ENCODE peak calls at places on chromosomes 6 and 20, in nine cellular contexts. One of them, this sample, is unnamed.

GRCh38 chr20:21623074-21623780 is 82.2 kb upstream of the PAX1 start:
- DNase-seq in IMR-90: no peak
- DNase-seq in GOT3: no peak
- DNase-seq in activated CD8-positive, alpha-beta memory T cell treated with anti-CD3 and anti-CD28 coated beads, Interleukin-2, amount 50 U/mL, for 4 hours: no peak
- DNase-seq in SHP77: no peak
- DNase-seq in NCI-H1092: no peak
- DNase-seq in right lobe of liver: no peak
- DNase-seq in T1000: no peak
- DNase-seq in PC-9: no peak
- DNase-seq in this sample: no peak

GRCh38 chr20:3166338-3166912 is 6.8 kb upstream of the FASTKD5 start:
- DNase-seq in IMR-90: no peak
- DNase-seq in GOT3: no peak
- DNase-seq in activated CD8-positive, alpha-beta memory T cell treated with anti-CD3 and anti-CD28 coated beads, Interleukin-2, amount 50 U/mL, for 4 hours: no peak
- DNase-seq in SHP77: no peak
- DNase-seq in NCI-H1092: no peak
- DNase-seq in right lobe of liver: no peak
- DNase-seq in T1000: no peak
- DNase-seq in PC-9: no peak
- DNase-seq in this sample: no peak

GRCh38 chr20:6746901-6747609 is 20.4 kb upstream of the BMP2 start:
- DNase-seq in IMR-90: peak; percentile 28
- DNase-seq in GOT3: no peak
- DNase-seq in activated CD8-positive, alpha-beta memory T cell treated with anti-CD3 and anti-CD28 coated beads, Interleukin-2, amount 50 U/mL, for 4 hours: no peak
- DNase-seq in SHP77: no peak
- DNase-seq in NCI-H1092: no peak
- DNase-seq in right lobe of liver: no peak
- DNase-seq in T1000: no peak
- DNase-seq in PC-9: no peak
- DNase-seq in this sample: no peak

GRCh38 chr6:116450769-116451740 is 10.1 kb upstream of the CALHM6 start:
- DNase-seq in IMR-90: no peak
- DNase-seq in GOT3: no peak
- DNase-seq in activated CD8-positive, alpha-beta memory T cell treated with anti-CD3 and anti-CD28 coated beads, Interleukin-2, amount 50 U/mL, for 4 hours: no peak
- DNase-seq in SHP77: no peak
- DNase-seq in NCI-H1092: no peak
- DNase-seq in right lobe of liver: peak; percentile 59
- DNase-seq in T1000: no peak
- DNase-seq in PC-9: no peak
- DNase-seq in this sample: no peak

GRCh38 chr6:138509371-138509770 is 10.1 kb upstream of the NHSL1 start:
- DNase-seq in IMR-90: peak; percentile 52
- DNase-seq in GOT3: no peak
- DNase-seq in activated CD8-positive, alpha-beta memory T cell treated with anti-CD3 and anti-CD28 coated beads, Interleukin-2, amount 50 U/mL, for 4 hours: peak; percentile 22
- DNase-seq in SHP77: peak; percentile 58
- DNase-seq in NCI-H1092: no peak
- DNase-seq in right lobe of liver: no peak
- DNase-seq in T1000: no peak
- DNase-seq in PC-9: peak; percentile 8
- DNase-seq in this sample: no peak

GRCh38 chr6:84346372-84346771 is 118.9 kb upstream of the CEP162 start:
- DNase-seq in IMR-90: no peak
- DNase-seq in GOT3: no peak
- DNase-seq in activated CD8-positive, alpha-beta memory T cell treated with anti-CD3 and anti-CD28 coated beads, Interleukin-2, amount 50 U/mL, for 4 hours: no peak
- DNase-seq in SHP77: no peak
- DNase-seq in NCI-H1092: no peak
- DNase-seq in right lobe of liver: no peak
- DNase-seq in T1000: peak; percentile 1
- DNase-seq in PC-9: no peak
- DNase-seq in this sample: no peak

GRCh38 chr6:156879235-156879995 is 102.2 kb downstream of the ARID1B start:
- DNase-seq in IMR-90: peak; percentile 89
- DNase-seq in GOT3: no peak
- DNase-seq in activated CD8-positive, alpha-beta memory T cell treated with anti-CD3 and anti-CD28 coated beads, Interleukin-2, amount 50 U/mL, for 4 hours: no peak
- DNase-seq in SHP77: no peak
- DNase-seq in NCI-H1092: no peak
- DNase-seq in right lobe of liver: no peak
- DNase-seq in T1000: no peak
- DNase-seq in PC-9: no peak
- DNase-seq in this sample: no peak

GRCh38 chr6:137203256-137203655 is 15.9 kb downstream of the IFNGR1 start:
- DNase-seq in IMR-90: no peak
- DNase-seq in GOT3: no peak
- DNase-seq in activated CD8-positive, alpha-beta memory T cell treated with anti-CD3 and anti-CD28 coated beads, Interleukin-2, amount 50 U/mL, for 4 hours: no peak
- DNase-seq in SHP77: no peak
- DNase-seq in NCI-H1092: no peak
- DNase-seq in right lobe of liver: no peak
- DNase-seq in T1000: no peak
- DNase-seq in PC-9: no peak
- DNase-seq in this sample: no peak

GRCh38 chr6:132017921-132018320 is 66.7 kb upstream of the CCN2 start:
- DNase-seq in IMR-90: no peak
- DNase-seq in GOT3: no peak
- DNase-seq in activated CD8-positive, alpha-beta memory T cell treated with anti-CD3 and anti-CD28 coated beads, Interleukin-2, amount 50 U/mL, for 4 hours: no peak
- DNase-seq in SHP77: no peak
- DNase-seq in NCI-H1092: no peak
- DNase-seq in right lobe of liver: no peak
- DNase-seq in T1000: no peak
- DNase-seq in PC-9: no peak
- DNase-seq in this sample: no peak

This sample was measured in SW 1271.